ENCODE peak calls at places on chromosomes 5 and 9, in nine cellular contexts. X is CD8-positive, alpha-beta T cell; E is right lobe of liver; K is epithelial cell of prostate; D is aorta; O is mammary epithelial cell; W is left lung; M is thoracic aorta; Y is heart right ventricle. J is an unnamed sample.

GRCh38 chr5:125609011-125609410 is 814.2 kb upstream of the GRAMD2B start:
- DNase-seq in X (no peak), E (no peak), K (no peak), D (no peak), O (no peak), W (no peak), M (no peak), Y (no peak), J (no peak)

GRCh38 chr9:130336885-130337284 is 71.3 kb downstream of the HMCN2 start:
- DNase-seq in X (no peak), E (no peak), K (no peak), D (no peak), O (no peak), W (peak), M (no peak), Y (no peak), J (no peak)

GRCh38 chr9:33263131-33263935 is 1.2 kb downstream of the BAG1 start:
- DNase-seq in X (no peak), E (peak), K (no peak), D (no peak), O (peak), W (peak), M (no peak), Y (peak), J (peak)

GRCh38 chr9:38024036-38024681 is 44.9 kb downstream of the SHB start:
- DNase-seq in X (no peak), E (peak), K (peak), D (no peak), O (peak), W (no peak), M (no peak), Y (no peak), J (no peak)

GRCh38 chr5:100566382-100567141 is 31.4 kb downstream of the FAM174A start:
- DNase-seq in X (no peak), E (no peak), K (no peak), D (no peak), O (no peak), W (no peak), M (no peak), Y (no peak), J (no peak)

GRCh38 chr5:83281658-83282057 is 189.9 kb upstream of the VCAN start:
- DNase-seq in X (no peak), E (no peak), K (no peak), D (no peak), O (peak), W (no peak), M (no peak), Y (no peak), J (no peak)

GRCh38 chr5:179303801-179304200 is 41.5 kb downstream of the ADAMTS2 start:
- DNase-seq in X (no peak), E (no peak), K (no peak), D (peak), O (no peak), W (no peak), M (no peak), Y (no peak), J (peak)

GRCh38 chr9:132997591-132997990 is 19.1 kb downstream of the GFI1B start:
- DNase-seq in X (no peak), E (no peak), K (no peak), D (no peak), O (no peak), W (no peak), M (no peak), Y (no peak), J (peak)

GRCh38 chr5:56369333-56369947 is 136.3 kb upstream of the ANKRD55 start:
- DNase-seq in X (no peak), E (no peak), K (no peak), D (no peak), O (no peak), W (no peak), M (no peak), Y (no peak), J (no peak)
- H3K27ac ChIP-seq in X (no peak), E (no peak), K (no peak), D (no peak), O (no peak), W (no peak), M (no peak), Y (no peak), J (no peak)

GRCh38 chr9:99681113-99681512 is 140.6 kb upstream of the NR4A3 start:
- DNase-seq in X (no peak), E (no peak), K (no peak), D (no peak), O (no peak), W (no peak), M (no peak), Y (no peak), J (no peak)

GRCh38 chr9:99682378-99682777 is 139.3 kb upstream of the NR4A3 start:
- DNase-seq in X (no peak), E (no peak), K (no peak), D (no peak), O (no peak), W (no peak), M (no peak), Y (no peak), J (no peak)

GRCh38 chr9:99682870-99683269 is 138.8 kb upstream of the NR4A3 start:
- DNase-seq in X (no peak), E (no peak), K (no peak), D (no peak), O (no peak), W (no peak), M (no peak), Y (no peak), J (no peak)

GRCh38 chr9:99678550-99678949 is 143.1 kb upstream of the NR4A3 start:
- DNase-seq in X (no peak), E (no peak), K (no peak), D (no peak), O (no peak), W (no peak), M (no peak), Y (no peak), J (no peak)

DNA sequence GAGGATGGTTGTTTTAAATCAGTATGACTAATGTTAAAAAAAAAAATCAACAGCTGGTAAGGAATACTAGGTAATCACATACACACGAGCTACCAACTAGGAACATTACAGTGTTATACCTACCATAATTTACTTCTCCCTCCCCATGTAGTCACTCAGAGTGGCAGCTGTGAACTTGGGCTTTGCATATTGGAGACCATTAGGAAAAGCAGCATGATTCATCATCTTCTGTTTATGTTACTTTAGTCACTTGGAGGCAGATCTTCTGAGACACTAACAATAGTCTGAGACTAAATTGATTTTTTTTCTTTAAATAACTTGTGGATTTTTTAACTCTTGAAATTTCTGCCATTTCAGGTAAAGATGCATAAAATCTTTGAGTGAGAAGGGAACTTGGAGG is 141.5 kb upstream of the NR4A3 start:
- DNase-seq in X (no peak), E (no peak), K (no peak), D (no peak), O (peak), W (no peak), M (no peak), Y (no peak), J (no peak)
- H3K27ac ChIP-seq in X (no peak), E (no peak), K (no peak), D (no peak), O (no peak), W (no peak), M (no peak), Y (no peak), J (no peak)

GRCh38 chr5:72295539-72295938 is 24.5 kb downstream of the MRPS27 start:
- DNase-seq in X (no peak), E (no peak), K (no peak), D (no peak), O (no peak), W (no peak), M (no peak), Y (no peak), J (no peak)

GRCh38 chr5:72296251-72296650 is 23.8 kb downstream of the MRPS27 start:
- DNase-seq in X (no peak), E (no peak), K (no peak), D (no peak), O (no peak), W (no peak), M (no peak), Y (no peak), J (no peak)

GRCh38 chr5:72293495-72294055 is 26.5 kb downstream of the MRPS27 start:
- DNase-seq in X (no peak), E (no peak), K (no peak), D (no peak), O (no peak), W (no peak), M (no peak), Y (no peak), J (no peak)

GRCh38 chr5:72292411-72292810 is 27.6 kb downstream of the MRPS27 start:
- DNase-seq in X (no peak), E (no peak), K (no peak), D (no peak), O (no peak), W (no peak), M (no peak), Y (no peak), J (no peak)

DNA sequence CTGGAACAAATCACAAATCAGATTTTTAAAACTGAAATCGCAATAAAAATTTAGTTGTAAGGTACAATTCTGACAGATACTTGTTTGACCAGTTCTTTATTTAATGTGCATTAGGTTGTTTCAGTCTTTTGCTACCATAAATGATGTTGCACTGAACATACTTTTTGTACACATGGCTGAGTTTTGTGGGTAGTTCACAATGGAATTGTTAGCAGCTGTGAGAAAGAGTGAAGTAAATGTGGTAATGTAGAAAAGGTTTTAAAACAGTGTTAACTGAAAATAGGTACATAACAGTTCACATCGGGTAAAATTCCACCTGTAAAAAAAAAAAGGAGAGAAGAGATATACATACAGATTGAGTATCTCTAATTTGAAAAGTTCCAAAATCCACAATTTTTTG is 25.6 kb downstream of the MRPS27 start:
- DNase-seq in X (no peak), E (no peak), K (no peak), D (no peak), O (no peak), W (no peak), M (no peak), Y (no peak), J (no peak)
- H3K27ac ChIP-seq in X (no peak), E (no peak), K (no peak), D (no peak), O (no peak), W (no peak), M (no peak), Y (no peak), J (peak)

DNA sequence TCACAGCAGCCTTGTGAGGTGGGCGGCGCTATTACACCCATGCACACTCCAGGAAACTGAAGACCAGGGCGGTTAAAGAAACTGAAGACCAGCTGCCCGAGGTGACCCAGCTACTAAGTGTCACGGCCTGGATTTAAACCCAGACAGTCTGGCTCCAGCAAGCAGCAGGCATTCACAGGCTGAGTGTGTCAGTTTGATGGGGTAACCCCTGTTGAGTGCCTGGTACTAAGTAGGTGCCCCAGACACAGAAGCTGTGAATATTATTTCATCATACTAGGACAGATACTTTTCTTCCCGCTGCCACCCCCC is 7.3 kb downstream of the ENG start:
- DNase-seq in X (no peak), E (no peak), K (no peak), D (peak), O (no peak), W (no peak), M (no peak), Y (no peak), J (no peak)
- H3K27ac ChIP-seq in X (no peak), E (no peak), K (no peak), D (peak), O (no peak), W (peak), M (peak), Y (peak), J (peak)

GRCh38 chr5:170310187-170310586 is 12.6 kb upstream of the LCP2 start:
- DNase-seq in X (no peak), E (no peak), K (no peak), D (no peak), O (no peak), W (no peak), M (no peak), Y (no peak), J (no peak)

GRCh38 chr5:170314696-170315095 is 17.1 kb upstream of the LCP2 start:
- DNase-seq in X (no peak), E (no peak), K (no peak), D (no peak), O (no peak), W (no peak), M (no peak), Y (no peak), J (peak)

GRCh38 chr5:170311856-170312405 is 14.4 kb upstream of the LCP2 start:
- DNase-seq in X (no peak), E (no peak), K (no peak), D (no peak), O (no peak), W (no peak), M (no peak), Y (no peak), J (no peak)

GRCh38 chr5:170313344-170313743 is 15.8 kb upstream of the LCP2 start:
- DNase-seq in X (no peak), E (no peak), K (no peak), D (no peak), O (no peak), W (no peak), M (no peak), Y (no peak), J (no peak)

DNA sequence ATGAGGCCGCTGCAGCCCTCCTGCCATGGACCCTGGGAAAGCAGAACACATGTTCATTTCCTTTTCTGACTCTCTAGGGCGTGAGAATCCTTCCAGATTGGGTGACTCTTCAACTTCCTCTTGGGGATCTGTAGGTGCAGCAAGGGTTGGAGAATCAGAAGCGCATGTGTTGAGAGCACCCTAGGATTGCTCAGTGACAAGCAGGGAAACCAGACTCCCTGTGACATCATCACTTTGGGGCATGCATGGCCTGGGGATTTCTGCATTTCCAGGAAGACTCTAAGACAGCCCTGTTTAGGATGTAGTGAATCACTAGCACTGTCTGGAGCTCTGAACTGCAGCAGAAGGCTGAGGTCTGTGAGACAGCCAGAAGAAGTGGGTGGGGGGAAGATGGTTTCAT is 15.1 kb upstream of the LCP2 start:
- DNase-seq in X (peak), E (no peak), K (peak), D (peak), O (peak), W (no peak), M (no peak), Y (no peak), J (no peak)
- H3K27ac ChIP-seq in X (no peak), E (no peak), K (no peak), D (no peak), O (no peak), W (peak), M (no peak), Y (no peak), J (peak)

GRCh38 chr9:76820431-76820830 is 56.2 kb downstream of the PCA3 start:
- DNase-seq in X (no peak), E (no peak), K (no peak), D (no peak), O (no peak), W (no peak), M (no peak), Y (no peak), J (no peak)

GRCh38 chr9:76817489-76817888 is 53.3 kb downstream of the PCA3 start:
- DNase-seq in X (no peak), E (no peak), K (peak), D (no peak), O (peak), W (no peak), M (no peak), Y (no peak), J (no peak)

DNA sequence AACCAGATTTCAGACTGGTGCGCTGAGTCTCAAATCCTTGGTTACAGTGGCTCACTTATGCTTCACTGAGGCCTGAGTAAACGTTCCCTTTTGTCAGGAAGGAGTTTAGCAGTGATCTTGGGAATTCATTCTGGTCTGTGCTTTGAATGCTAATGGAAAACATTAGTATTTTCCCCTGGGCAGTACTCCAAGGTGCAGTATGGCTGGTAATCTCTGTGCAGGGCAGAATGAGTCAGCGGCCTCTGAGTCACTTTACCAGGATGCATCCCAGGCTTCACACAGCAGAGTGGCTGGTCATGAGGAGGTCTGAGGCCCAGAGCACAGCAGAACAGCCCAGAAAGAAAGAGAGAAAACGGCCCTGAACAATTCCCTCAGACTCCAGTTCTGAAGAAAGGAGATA is 54.0 kb downstream of the PCA3 start:
- DNase-seq in X (no peak), E (no peak), K (peak), D (peak), O (peak), W (no peak), M (peak), Y (peak), J (no peak)
- H3K27ac ChIP-seq in X (no peak), E (no peak), K (peak), D (peak), O (peak), W (no peak), M (peak), Y (peak), J (no peak)

GRCh38 chr9:124841422-124841821 is 11.8 kb upstream of the WDR38 start:
- DNase-seq in X (no peak), E (no peak), K (no peak), D (no peak), O (no peak), W (no peak), M (no peak), Y (no peak), J (no peak)
- H3K27ac ChIP-seq in X (no peak), E (no peak), K (no peak), D (no peak), O (no peak), W (no peak), M (no peak), Y (no peak), J (no peak)